ENCODE peak calls at places on chromosomes 13 and 19, in seven cellular contexts. A, U, B, P, L, Z and E are unnamed samples.

GRCh38 chr19:8441725-8442544 is 2.8 kb upstream of the HNRNPM start:
- DNase-seq in B (no peak), L (no peak), U (no peak), Z (no peak), A (no peak), P (no peak), E (no peak)

GRCh38 chr13:69856331-69856730 is 251.3 kb upstream of the ATXN8OS start:
- DNase-seq in P (peak), B (no peak), Z (no peak), L (no peak), U (no peak), A (no peak), E (no peak)

GRCh38 chr13:21694831-21695230 is 24.0 kb downstream of the FGF9 start:
- DNase-seq in U (no peak), L (no peak), P (no peak), A (no peak), B (no peak), Z (no peak), E (no peak)

GRCh38 chr19:10620786-10621185 is 4.6 kb upstream of the SLC44A2 start:
- DNase-seq in B (no peak), L (no peak), U (no peak), P (no peak), A (no peak), Z (no peak), E (no peak)

GRCh38 chr13:20740021-20740420 is 33.7 kb downstream of the EEF1AKMT1 start:
- DNase-seq in A (no peak), L (no peak), U (no peak), Z (no peak), P (no peak), B (no peak), E (no peak)

GRCh38 chr19:1411255-1412191 is 4.1 kb downstream of the DAZAP1 start:
- DNase-seq in Z (no peak), B (peak), A (peak), U (no peak), P (no peak), L (peak), E (peak)

GRCh38 chr13:95676100-95676774 is 702 bp upstream of the DNAJC3 start:
- DNase-seq in A (no peak), L (peak), B (peak), U (peak), P (peak), Z (peak), E (peak)

GRCh38 chr19:38551450-38551813 is 66.3 kb downstream of the MAP4K1 start:
- DNase-seq in U (no peak), Z (no peak), L (no peak), B (peak), P (no peak), A (no peak), E (no peak)

GRCh38 chr13:94305934-94306333 is 173.5 kb downstream of the DCT start:
- DNase-seq in B (no peak), P (no peak), Z (no peak), U (no peak), L (no peak), A (no peak), E (peak)

GRCh38 chr13:26985285-26985878 is 186.2 kb downstream of the USP12 start:
- DNase-seq in A (peak), B (no peak), P (peak), L (peak), Z (peak), U (peak), E (peak)

GRCh38 chr19:36008336-36008978 is at the start of gene SYNE4:
- DNase-seq in U (peak), P (peak), L (no peak), Z (peak), A (no peak), B (no peak), E (no peak)

GRCh38 chr13:29548722-29549446 is 46.6 kb downstream of the SLC7A1 start:
- DNase-seq in Z (no peak), U (peak), L (no peak), A (no peak), B (no peak), P (peak), E (peak)

GRCh38 chr19:13899912-13900584 is 5.9 kb downstream of the BRME1 start:
- DNase-seq in U (no peak), A (no peak), L (no peak), P (no peak), Z (no peak), B (no peak), E (no peak)

GRCh38 chr13:96229356-96229755 is 139.4 kb downstream of the HS6ST3 start:
- DNase-seq in P (peak), L (peak), B (no peak), A (no peak), Z (no peak), U (no peak), E (peak)

GRCh38 chr19:4345656-4346383 is 2.5 kb downstream of the MPND start:
- DNase-seq in Z (peak), L (no peak), P (peak), A (no peak), B (no peak), U (no peak), E (no peak)

GRCh38 chr13:24351423-24351822 is 42.0 kb downstream of the C1QTNF9 start:
- DNase-seq in U (no peak), A (no peak), B (no peak), L (no peak), Z (no peak), P (no peak), E (no peak)

GRCh38 chr19:12864143-12864542 is 17.1 kb downstream of the DNASE2 start:
- DNase-seq in P (no peak), B (no peak), L (no peak), U (no peak), Z (no peak), A (no peak), E (no peak)

GRCh38 chr19:10936661-10937084 is 8.1 kb downstream of the TIMM29 start:
- DNase-seq in B (no peak), A (peak), P (peak), U (peak), Z (peak), L (peak), E (peak)

GRCh38 chr13:106610511-106610910 is 42.6 kb upstream of the ARGLU1 start:
- DNase-seq in U (no peak), A (no peak), Z (no peak), B (no peak), P (peak), L (peak), E (peak)

GRCh38 chr19:29612121-29612520 is 6.0 kb downstream of the POP4 start:
- DNase-seq in U (no peak), L (no peak), B (no peak), A (no peak), Z (no peak), P (no peak), E (no peak)

GRCh38 chr19:16244091-16244490 is 46.4 kb downstream of the AP1M1 start:
- DNase-seq in A (no peak), Z (no peak), U (no peak), B (no peak), P (no peak), L (peak), E (peak)

GRCh38 chr19:3653865-3654513 is 27.4 kb upstream of the CACTIN start:
- DNase-seq in A (no peak), Z (no peak), L (no peak), P (no peak), U (no peak), B (no peak), E (no peak)

GRCh38 chr13:75415720-75416119 is 66.2 kb downstream of the TBC1D4 start:
- DNase-seq in Z (no peak), U (no peak), B (no peak), L (peak), A (no peak), P (no peak), E (peak)

GRCh38 chr13:28579334-28579733 is 79.6 kb upstream of the POMP start:
- DNase-seq in Z (no peak), L (no peak), B (no peak), U (no peak), P (no peak), A (no peak), E (no peak)

GRCh38 chr19:12939292-12939606 is 840 bp downstream of the CALR start:
- DNase-seq in Z (no peak), P (no peak), U (no peak), L (peak), B (peak), A (peak), E (peak)

GRCh38 chr13:110944968-110945952 is 30.4 kb upstream of the ANKRD10 start:
- DNase-seq in L (peak), P (no peak), U (no peak), Z (no peak), B (no peak), A (no peak), E (no peak)

GRCh38 chr13:51324714-51325440 is 14.6 kb upstream of the SERPINE3 start:
- DNase-seq in B (no peak), U (no peak), P (no peak), A (no peak), Z (no peak), L (no peak), E (no peak)

DNA sequence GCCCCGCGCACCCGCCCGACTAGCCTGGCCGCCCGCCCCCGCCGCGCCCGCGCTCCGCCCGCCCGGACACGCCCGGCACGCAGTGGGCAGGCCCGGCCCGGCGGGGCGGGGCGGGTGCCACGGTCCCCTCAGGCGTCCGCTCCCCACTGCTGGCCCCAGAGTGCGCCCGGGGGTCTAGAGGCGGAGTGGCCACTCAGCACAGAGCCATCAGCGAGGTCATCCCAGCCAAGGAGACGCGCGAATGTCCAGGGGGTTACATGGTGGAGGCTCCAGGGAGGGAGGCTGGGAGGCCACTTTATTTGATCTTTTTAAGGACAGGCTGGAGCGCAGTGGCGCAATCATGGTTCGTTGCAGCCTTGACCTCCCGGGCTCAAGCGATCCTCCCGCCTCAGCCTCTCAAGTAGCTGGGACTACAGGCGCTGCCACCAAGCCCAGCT is 236 bp upstream of the TINCR start:
- DNase-seq in U (no peak), A (no peak), Z (no peak), L (no peak), B (no peak), P (no peak), E (no peak)
- H3K4me3 ChIP-seq in U (peak), A (no peak), Z (peak), L (no peak), B (no peak), P (no peak), E (no peak)

GRCh38 chr13:33264620-33264978 is 21.0 kb downstream of the STARD13 start:
- DNase-seq in U (peak), P (no peak), L (no peak), B (no peak), Z (no peak), A (no peak), E (no peak)
- TF ChIP-seq CTCF in U (no peak), P (no peak), L (no peak), B (no peak), Z (no peak), A (no peak), E (no peak)

GRCh38 chr13:97249797-97250495 is 27.8 kb downstream of the MBNL2 start:
- DNase-seq in U (no peak), L (no peak), P (no peak), B (no peak), Z (no peak), A (no peak), E (peak)
- H3K4me3 ChIP-seq in U (no peak), L (no peak), P (no peak), B (peak), Z (no peak), A (no peak), E (no peak)

GRCh38 chr19:41261474-41262190 is 2.5 kb upstream of the HNRNPUL1 start:
- DNase-seq in P (peak), Z (no peak), A (no peak), B (no peak), U (peak), L (no peak), E (no peak)

GRCh38 chr19:41264581-41265375 is 606 bp downstream of the HNRNPUL1 start:
- DNase-seq in P (peak), A (peak), B (peak), Z (peak), U (peak), L (peak), E (peak)

GRCh38 chr19:41265376-41266153 is 1.4 kb downstream of the HNRNPUL1 start:
- DNase-seq in Z (peak), B (no peak), P (peak), U (peak), A (no peak), L (peak), E (peak)

GRCh38 chr19:41263042-41263849 is 926 bp upstream of the HNRNPUL1 start:
- DNase-seq in L (peak), Z (peak), P (peak), B (peak), A (peak), U (peak), E (peak)

GRCh38 chr19:41263850-41264580 is at the start of gene HNRNPUL1:
- DNase-seq in Z (peak), L (peak), U (peak), B (peak), P (peak), A (peak), E (peak)
- TF ChIP-seq CTCF in Z (peak), L (peak), U (no peak), B (peak), P (peak), A (no peak), E (no peak)